ENCODE peak calls at places on chromosomes 11 and 22, in eight cellular contexts. Z is naive thymus-derived CD4-positive, alpha-beta T cell; E is activated CD8-positive, alpha-beta T cell treated with anti-CD3 and anti-CD28 coated beads, Interleukin-2, amount 10 ng/mL, durations not matched to agents 7 days and 5 days; J is NT2/D1; F is HEK293T; H is ACHN; T is stimulated activated CD4-positive, alpha-beta T cell treated with anti-CD3 and anti-CD28 coated beads, Interleukin-2, amount 100 ng/mL, for 48 hours; X is CD4-positive, CD25-positive, alpha-beta regulatory T cell. W is an unnamed sample.
A peak's percentile ranks its signal among the peaks of the same experiment; 100 is the strongest.

GRCh38 chr11:110518809-110519514 is 89.2 kb downstream of the FDX1 start:
- DNase-seq in Z (no peak), E (no peak), J (no peak), F (no peak), H (no peak), T (no peak), X (no peak), W (no peak)

GRCh38 chr22:35938226-35938625 is 90.4 kb downstream of the RBFOX2 start:
- DNase-seq in Z (no peak), E (no peak), J (no peak), F (no peak), H (no peak), T (no peak), X (no peak), W (no peak)

GRCh38 chr11:88404932-88405710 is 67.6 kb upstream of the CTSC start:
- DNase-seq in Z (no peak), E (no peak), J (no peak), F (no peak), H (peak; percentile 28), T (no peak), X (no peak), W (no peak)

GRCh38 chr11:1149545-1149944 is 8.2 kb upstream of the MUC5AC start:
- DNase-seq in Z (no peak), E (no peak), J (no peak), F (no peak), H (no peak), T (no peak), X (no peak), W (no peak)

GRCh38 chr22:48736593-48737460 is 1090.8 kb downstream of the BRD1 start:
- DNase-seq in Z (no peak), E (no peak), J (no peak), F (no peak), H (no peak), T (no peak), X (no peak), W (no peak)

GRCh38 chr11:128342511-128343133 is 244.7 kb downstream of the ETS1 start:
- DNase-seq in Z (peak; percentile 63), E (peak; percentile 61), J (peak; percentile 39), F (no peak), H (no peak), T (peak; percentile 62), X (no peak), W (peak; percentile 70)

GRCh38 chr11:2467695-2468055 is 22.9 kb downstream of the KCNQ1 start:
- DNase-seq in Z (no peak), E (peak; percentile 21), J (no peak), F (no peak), H (no peak), T (no peak), X (no peak), W (no peak)

GRCh38 chr11:40274017-40274416 is 1185.4 kb downstream of the LRRC4C start:
- DNase-seq in Z (no peak), E (no peak), J (no peak), F (no peak), H (peak; percentile 1), T (no peak), X (no peak), W (peak; percentile 32)

GRCh38 chr11:86228967-86229330 is 15.6 kb upstream of the EED start:
- DNase-seq in Z (no peak), E (no peak), J (no peak), F (no peak), H (no peak), T (no peak), X (no peak), W (no peak)

GRCh38 chr11:61477734-61478148 is 30.8 kb upstream of the LRRC10B start:
- DNase-seq in Z (peak; percentile 16), E (peak; percentile 66), J (peak; percentile 33), F (peak; percentile 77), H (peak; percentile 10), T (peak; percentile 50), X (peak; percentile 39), W (no peak)

GRCh38 chr22:30538280-30538679 is 8.3 kb downstream of the SEC14L6 start:
- DNase-seq in Z (no peak), E (no peak), J (no peak), F (no peak), H (peak; percentile 35), T (no peak), X (no peak), W (no peak)

GRCh38 chr11:68053981-68054812 is 15.4 kb downstream of the TCIRG1 start:
- DNase-seq in Z (no peak), E (no peak), J (no peak), F (no peak), H (no peak), T (no peak), X (no peak), W (no peak)

GRCh38 chr11:19962795-19963163 is 197.5 kb downstream of the DBX1 start:
- DNase-seq in Z (no peak), E (no peak), J (no peak), F (no peak), H (no peak), T (no peak), X (no peak), W (no peak)

GRCh38 chr22:30892286-30892685 is 76.3 kb downstream of the MORC2 start:
- DNase-seq in Z (no peak), E (no peak), J (no peak), F (no peak), H (no peak), T (no peak), X (no peak), W (no peak)

GRCh38 chr22:20646906-20647305 is 127.0 kb upstream of the SERPIND1 start:
- DNase-seq in Z (no peak), E (no peak), J (no peak), F (no peak), H (no peak), T (no peak), X (no peak), W (no peak)

GRCh38 chr11:114796954-114797721 is 118.8 kb downstream of the NXPE2 start:
- DNase-seq in Z (no peak), E (no peak), J (no peak), F (no peak), H (no peak), T (no peak), X (no peak), W (no peak)

GRCh38 chr11:23653071-23653675 is 792.9 kb upstream of the CCDC179 start:
- DNase-seq in Z (no peak), E (no peak), J (no peak), F (no peak), H (no peak), T (no peak), X (no peak), W (no peak)

GRCh38 chr11:77705195-77705876 is 67.7 kb upstream of the CLNS1A start:
- DNase-seq in Z (no peak), E (no peak), J (peak; percentile 6), F (no peak), H (peak; percentile 48), T (peak; percentile 10), X (no peak), W (peak; percentile 26)

GRCh38 chr11:28649922-28650321 is 541.7 kb downstream of the METTL15 start:
- DNase-seq in Z (no peak), E (no peak), J (no peak), F (no peak), H (no peak), T (no peak), X (no peak), W (no peak)

GRCh38 chr11:134376150-134376921 is 35.7 kb downstream of the B3GAT1 start:
- DNase-seq in Z (no peak), E (no peak), J (no peak), F (no peak), H (no peak), T (no peak), X (no peak), W (no peak)

GRCh38 chr11:130625907-130626306 is 177.5 kb downstream of the ADAMTS15 start:
- DNase-seq in Z (no peak), E (no peak), J (no peak), F (no peak), H (no peak), T (no peak), X (no peak), W (no peak)

GRCh38 chr11:110897035-110897434 is 184.8 kb upstream of the ARHGAP20 start:
- DNase-seq in Z (no peak), E (no peak), J (no peak), F (no peak), H (no peak), T (no peak), X (no peak), W (peak; percentile 20)

GRCh38 chr11:81331611-81332205 is 1402.0 kb downstream of the FAM181B start:
- DNase-seq in Z (no peak), E (no peak), J (no peak), F (no peak), H (no peak), T (no peak), X (no peak), W (no peak)

GRCh38 chr11:46309669-46310288 is 32.3 kb downstream of the CREB3L1 start:
- DNase-seq in Z (no peak), E (peak; percentile 34), J (no peak), F (no peak), H (no peak), T (no peak), X (no peak), W (peak; percentile 84)

GRCh38 chr11:34165786-34166557 is 60.5 kb downstream of the NAT10 start:
- DNase-seq in Z (no peak), E (no peak), J (no peak), F (no peak), H (no peak), T (no peak), X (no peak), W (no peak)

GRCh38 chr22:36373258-36373579 is 14.5 kb downstream of the MYH9 start:
- DNase-seq in Z (no peak), E (no peak), J (no peak), F (no peak), H (no peak), T (no peak), X (no peak), W (no peak)

GRCh38 chr11:18265949-18266348 is at the start of gene SAA1:
- DNase-seq in Z (no peak), E (no peak), J (no peak), F (no peak), H (no peak), T (no peak), X (no peak), W (no peak)

GRCh38 chr11:99638073-99638553 is 617.4 kb downstream of the CNTN5 start:
- DNase-seq in Z (no peak), E (no peak), J (no peak), F (no peak), H (no peak), T (no peak), X (no peak), W (no peak)

GRCh38 chr11:44813401-44813800 is 86.6 kb downstream of the TSPAN18 start:
- DNase-seq in Z (no peak), E (no peak), J (no peak), F (no peak), H (no peak), T (no peak), X (no peak), W (no peak)

GRCh38 chr11:108223449-108224149 is 732 bp downstream of the ATM start:
- DNase-seq in Z (peak; percentile 72), E (peak; percentile 57), J (no peak), F (no peak), H (peak; percentile 2), T (no peak), X (peak; percentile 78), W (peak; percentile 20)

GRCh38 chr11:71452354-71453020 is 516 bp upstream of the NADSYN1 start:
- DNase-seq in Z (peak; percentile 72), E (peak; percentile 78), J (no peak), F (no peak), H (peak; percentile 2), T (peak; percentile 34), X (peak; percentile 80), W (peak; percentile 62)